ENCODE peak calls at places on chromosomes 12 and 14, in four cellular contexts. B is omental fat pad, T is cardiac septum, Z is left lung. N is an unnamed sample.

GRCh38 chr12:91852646-91853045 is 293.0 kb downstream of the BTG1 start:
- DNase-seq in B (no peak), T (no peak), Z (no peak), N (no peak)

GRCh38 chr12:32032205-32032810 is 73.1 kb downstream of the RESF1 start:
- DNase-seq in Z (no peak), T (no peak), B (no peak), N (no peak)

GRCh38 chr14:93923586-93923985 is 3.6 kb upstream of the FAM181A start:
- DNase-seq in Z (no peak), B (no peak), T (no peak), N (no peak)

GRCh38 chr12:65649126-65649525 is 175.2 kb upstream of the HMGA2 start:
- DNase-seq in T (no peak), Z (no peak), B (no peak), N (no peak)

GRCh38 chr14:100524233-100524932 is 62.8 kb downstream of the BEGAIN start:
- DNase-seq in B (no peak), Z (peak; percentile 50), T (peak; percentile 47), N (no peak)

GRCh38 chr12:95694148-95694547 is 96.4 kb downstream of the NTN4 start:
- DNase-seq in Z (peak; percentile 77), B (no peak), T (no peak), N (no peak)

GRCh38 chr12:102024765-102025164 is 37.0 kb downstream of the WASHC3 start:
- DNase-seq in B (no peak), T (no peak), Z (no peak), N (no peak)

GRCh38 chr14:72638021-72638420 is 255.9 kb downstream of the DPF3 start:
- DNase-seq in B (no peak), T (no peak), Z (no peak), N (no peak)

GRCh38 chr12:121964813-121965643 is 46.6 kb downstream of the CFAP251 start:
- DNase-seq in B (no peak), Z (no peak), T (no peak), N (no peak)

GRCh38 chr14:52852810-52853521 is 61.6 kb upstream of the GNPNAT1 start:
- DNase-seq in B (no peak), T (no peak), Z (no peak), N (no peak)

GRCh38 chr12:117907108-117907689 is 61.6 kb downstream of the KSR2 start:
- DNase-seq in Z (no peak), B (no peak), T (no peak), N (no peak)

GRCh38 chr12:132572106-132572505 is 38.3 kb downstream of the LRCOL1 start:
- DNase-seq in B (no peak), T (no peak), Z (no peak), N (no peak)

GRCh38 chr12:48000878-48001321 is 3.4 kb downstream of the COL2A1 start:
- DNase-seq in Z (no peak), T (no peak), B (no peak), N (no peak)

GRCh38 chr12:124867389-124867930 is 3.8 kb upstream of the SCARB1 start:
- DNase-seq in Z (no peak), B (no peak), T (no peak), N (no peak)

GRCh38 chr12:69421548-69421947 is 48.6 kb upstream of the FRS2 start:
- DNase-seq in T (no peak), Z (no peak), B (no peak), N (no peak)

GRCh38 chr12:120260607-120261006 is 4.9 kb downstream of the PXN start:
- DNase-seq in B (no peak), T (no peak), Z (no peak), N (no peak)

GRCh38 chr14:33332497-33332896 is 393.8 kb downstream of the NPAS3 start:
- DNase-seq in Z (no peak), T (no peak), B (no peak), N (no peak)

GRCh38 chr14:99541677-99542470 is 60.7 kb downstream of the CCNK start:
- DNase-seq in Z (no peak), T (no peak), B (no peak), N (no peak)

GRCh38 chr14:63276492-63277342 is 42.0 kb downstream of the GPHB5 start:
- DNase-seq in B (no peak), T (no peak), Z (no peak), N (no peak)

GRCh38 chr14:34707722-34708121 is 6.7 kb downstream of the CFL2 start:
- DNase-seq in B (no peak), Z (no peak), T (no peak), N (no peak)

GRCh38 chr12:76890407-76891143 is 11.8 kb upstream of the CSRP2 start:
- DNase-seq in B (no peak), T (no peak), Z (no peak), N (no peak)

GRCh38 chr14:88613552-88614010 is 50.7 kb downstream of the ZC3H14 start:
- DNase-seq in B (no peak), Z (no peak), T (no peak), N (no peak)

GRCh38 chr14:104451474-104451873 is 128.1 kb upstream of the C14orf180 start:
- DNase-seq in B (no peak), T (peak; percentile 33), Z (no peak), N (no peak)

GRCh38 chr12:47556631-47557030 is 149.2 kb downstream of the RPAP3 start:
- DNase-seq in B (no peak), T (no peak), Z (no peak), N (no peak)

GRCh38 chr14:76917158-76917596 is 91.0 kb downstream of the LRRC74A start:
- DNase-seq in Z (no peak), B (peak; percentile 72), T (no peak), N (no peak)

GRCh38 chr14:105837349-105838063 is 311.1 kb downstream of the TMEM121 start:
- DNase-seq in Z (peak; percentile 55), T (no peak), B (no peak), N (no peak)

GRCh38 chr12:89060133-89060532 is 292.2 kb downstream of the DUSP6 start:
- DNase-seq in T (no peak), Z (no peak), B (no peak), N (no peak)

GRCh38 chr14:31964979-31965734 is 111.9 kb upstream of the ARHGAP5 start:
- DNase-seq in Z (no peak), B (no peak), T (no peak), N (no peak)

GRCh38 chr14:62308316-62308715 is 546.1 kb downstream of the SNAPC1 start:
- DNase-seq in Z (no peak), T (no peak), B (no peak), N (no peak)

GRCh38 chr12:73308079-73308478 is 1035.9 kb downstream of the TRHDE start:
- DNase-seq in Z (no peak), B (no peak), T (no peak), N (no peak)

GRCh38 chr12:130916251-130916911 is 37.3 kb upstream of the ADGRD1 start:
- DNase-seq in B (no peak), Z (no peak), T (no peak), N (peak; percentile 38)